ENCODE peak calls at places on chromosomes 6 and 20, in eight cellular contexts. F is nephron progenitor cell, E is coronary artery, G is neural crest cell, Z is SJSA1, I is fibroblast of mammary gland, N is suprapubic skin, J is ovary. S is an unnamed sample.

GRCh38 chr6:47235964-47236760 is 73.5 kb downstream of the TNFRSF21 start:
- DNase-seq in F (no peak), E (no peak), G (no peak), Z (no peak), I (no peak), N (no peak), J (no peak), S (no peak)

GRCh38 chr6:35663447-35664235 is 25.1 kb downstream of the FKBP5 start:
- DNase-seq in F (no peak), E (no peak), G (no peak), Z (no peak), I (peak), N (no peak), J (no peak), S (peak)

GRCh38 chr6:15444081-15444731 is 198.3 kb downstream of the JARID2 start:
- DNase-seq in F (no peak), E (no peak), G (no peak), Z (peak), I (no peak), N (no peak), J (peak), S (no peak)

GRCh38 chr6:95768539-95768938 is 191.2 kb downstream of the MANEA start:
- DNase-seq in F (peak), E (no peak), G (no peak), Z (no peak), I (no peak), N (no peak), J (no peak), S (no peak)

GRCh38 chr6:15793288-15793687 is 130.5 kb upstream of the DTNBP1 start:
- DNase-seq in F (no peak), E (no peak), G (no peak), Z (peak), I (peak), N (no peak), J (no peak), S (no peak)

GRCh38 chr6:69719602-69720193 is 77.1 kb downstream of the LMBRD1 start:
- DNase-seq in F (no peak), E (no peak), G (no peak), Z (no peak), I (peak), N (no peak), J (no peak), S (peak)

GRCh38 chr20:45944151-45944964 is 9.9 kb downstream of the PCIF1 start:
- DNase-seq in F (no peak), E (no peak), G (no peak), Z (no peak), I (peak), N (no peak), J (no peak), S (no peak)

GRCh38 chr6:6665505-6665904 is 77.0 kb downstream of the LY86 start:
- DNase-seq in F (no peak), E (peak), G (no peak), Z (no peak), I (no peak), N (no peak), J (no peak), S (no peak)

GRCh38 chr20:63751471-63752271 is 12.1 kb downstream of the SLC2A4RG start:
- DNase-seq in F (peak), E (no peak), G (no peak), Z (no peak), I (no peak), N (no peak), J (peak), S (no peak)

GRCh38 chr6:82741996-82742385 is 323.6 kb downstream of the UBE3D start:
- DNase-seq in F (no peak), E (no peak), G (no peak), Z (no peak), I (no peak), N (no peak), J (no peak), S (no peak)

GRCh38 chr6:30603961-30604360 is 13.1 kb downstream of the PPP1R10 start:
- DNase-seq in F (no peak), E (no peak), G (no peak), Z (no peak), I (no peak), N (no peak), J (no peak), S (no peak)

GRCh38 chr6:94813806-94814205 is 763.5 kb upstream of the MANEA start:
- DNase-seq in F (no peak), E (no peak), G (no peak), Z (no peak), I (no peak), N (no peak), J (no peak), S (no peak)

GRCh38 chr20:63686492-63687321 is 9.7 kb upstream of the TNFRSF6B start:
- DNase-seq in F (no peak), E (no peak), G (no peak), Z (no peak), I (peak), N (peak), J (peak), S (no peak)

GRCh38 chr6:14540859-14541540 is 423.4 kb downstream of the CD83 start:
- DNase-seq in F (no peak), E (no peak), G (no peak), Z (no peak), I (no peak), N (no peak), J (no peak), S (no peak)

GRCh38 chr6:169831450-169832246 is 80.2 kb downstream of the ERMARD start:
- DNase-seq in F (peak), E (peak), G (peak), Z (peak), I (peak), N (peak), J (peak), S (peak)

GRCh38 chr6:73285674-73286283 is 22.8 kb upstream of the KHDC1 start:
- DNase-seq in F (no peak), E (no peak), G (no peak), Z (no peak), I (peak), N (no peak), J (no peak), S (no peak)

GRCh38 chr6:150667977-150668716 is 68.5 kb downstream of the PLEKHG1 start:
- DNase-seq in F (peak), E (peak), G (peak), Z (peak), I (peak), N (peak), J (peak), S (no peak)

GRCh38 chr20:44208770-44209169 is 1.8 kb downstream of the OSER1 start:
- DNase-seq in F (no peak), E (no peak), G (no peak), Z (peak), I (peak), N (no peak), J (no peak), S (no peak)

GRCh38 chr6:87237804-87238203 is 82.4 kb downstream of the ZNF292 start:
- DNase-seq in F (no peak), E (no peak), G (no peak), Z (peak), I (peak), N (no peak), J (no peak), S (peak)

GRCh38 chr6:33208089-33208967 is at the start of gene RING1:
- DNase-seq in F (peak), E (peak), G (peak), Z (peak), I (peak), N (peak), J (peak), S (peak)

GRCh38 chr20:2840967-2841531 is 504 bp downstream of the VPS16 start:
- DNase-seq in F (peak), E (peak), G (peak), Z (peak), I (peak), N (peak), J (peak), S (peak)

GRCh38 chr6:71478834-71479541 is 190.4 kb downstream of the OGFRL1 start:
- DNase-seq in F (no peak), E (no peak), G (no peak), Z (peak), I (peak), N (no peak), J (no peak), S (no peak)

GRCh38 chr20:1928154-1928553 is 32.9 kb downstream of the SIRPA start:
- DNase-seq in F (no peak), E (no peak), G (no peak), Z (no peak), I (no peak), N (no peak), J (no peak), S (no peak)

GRCh38 chr20:39800548-39800947 is 838.4 kb downstream of the DHX35 start:
- DNase-seq in F (no peak), E (no peak), G (no peak), Z (no peak), I (peak), N (no peak), J (no peak), S (no peak)

GRCh38 chr6:42177514-42178364 is 4.6 kb downstream of the GUCA1A start:
- DNase-seq in F (peak), E (no peak), G (peak), Z (no peak), I (no peak), N (no peak), J (no peak), S (peak)

GRCh38 chr6:26183581-26184408 is 96.6 kb downstream of the HFE start:
- DNase-seq in F (peak), E (peak), G (peak), Z (peak), I (peak), N (no peak), J (peak), S (peak)

GRCh38 chr6:10733863-10734262 is 11.0 kb downstream of the TMEM14C start:
- DNase-seq in F (no peak), E (no peak), G (no peak), Z (no peak), I (no peak), N (no peak), J (no peak), S (no peak)

GRCh38 chr6:107488875-107489635 is 862 bp upstream of the SOBP start:
- DNase-seq in F (peak), E (peak), G (peak), Z (peak), I (peak), N (peak), J (peak), S (peak)

GRCh38 chr6:56713285-56713684 is 70.6 kb upstream of the DST start:
- DNase-seq in F (no peak), E (no peak), G (no peak), Z (peak), I (peak), N (no peak), J (no peak), S (no peak)

GRCh38 chr20:52959125-52959524 is 13.0 kb upstream of the TSHZ2 start:
- DNase-seq in F (peak), E (no peak), G (peak), Z (peak), I (no peak), N (no peak), J (no peak), S (no peak)

GRCh38 chr20:1646975-1647431 is 10.6 kb downstream of the SIRPG start:
- DNase-seq in F (no peak), E (no peak), G (no peak), Z (no peak), I (no peak), N (no peak), J (no peak), S (no peak)

GRCh38 chr20:36548006-36548315 is 6.6 kb downstream of the MYL9 start:
- DNase-seq in F (peak), E (no peak), G (peak), Z (no peak), I (no peak), N (no peak), J (peak), S (no peak)

GRCh38 chr6:53795702-53796450 is 1.1 kb downstream of the LRRC1 start:
- DNase-seq in F (peak), E (peak), G (peak), Z (peak), I (no peak), N (peak), J (peak), S (no peak)

GRCh38 chr6:143286280-143286795 is 164.2 kb downstream of the ADAT2 start:
- DNase-seq in F (no peak), E (no peak), G (no peak), Z (peak), I (no peak), N (no peak), J (no peak), S (no peak)

GRCh38 chr6:106163966-106164877 is 78.1 kb downstream of the PRDM1 start:
- DNase-seq in F (no peak), E (no peak), G (no peak), Z (no peak), I (peak), N (peak), J (no peak), S (peak)

GRCh38 chr6:30947231-30947630 is 6.5 kb downstream of the MUCL3 start:
- DNase-seq in F (no peak), E (no peak), G (no peak), Z (no peak), I (no peak), N (no peak), J (no peak), S (no peak)

GRCh38 chr6:73577605-73578160 is 56.9 kb upstream of the EEF1A1 start:
- DNase-seq in F (no peak), E (no peak), G (no peak), Z (no peak), I (no peak), N (no peak), J (no peak), S (no peak)

GRCh38 chr6:36350082-36350481 is 13.4 kb upstream of the BNIP5 start:
- DNase-seq in F (no peak), E (no peak), G (no peak), Z (peak), I (no peak), N (no peak), J (no peak), S (no peak)

GRCh38 chr20:59912609-59913008 is 20.8 kb downstream of the SYCP2 start:
- DNase-seq in F (no peak), E (no peak), G (no peak), Z (no peak), I (no peak), N (no peak), J (no peak), S (no peak)

GRCh38 chr6:128233501-128233900 is 286.9 kb downstream of the PTPRK start:
- DNase-seq in F (no peak), E (no peak), G (no peak), Z (no peak), I (no peak), N (no peak), J (no peak), S (no peak)